ENCODE peak calls at places on chromosomes 4 and X, in four cellular contexts. F is astrocyte, P is HL-60, D is choroid plexus epithelial cell. L is an unnamed sample.
A peak's percentile ranks its signal among the peaks of the same experiment; 100 is the strongest.

GRCh38 chr4:184804621-184805020 is 21.1 kb downstream of the ACSL1 start:
- DNase-seq in F (no peak), P (no peak), D (no peak), L (no peak)

GRCh38 chr4:76539979-76540378 is 105.0 kb downstream of the SHROOM3 start:
- DNase-seq in F (peak; percentile 84), P (no peak), D (peak; percentile 36), L (no peak)

GRCh38 chrX:115400960-115401359 is 111.4 kb downstream of the LUZP4 start:
- DNase-seq in F (no peak), P (no peak), D (no peak), L (no peak)

GRCh38 chr4:153112071-153112460 is 92.2 kb upstream of the TRIM2 start:
- DNase-seq in F (no peak), P (no peak), D (no peak), L (no peak)

GRCh38 chr4:178712486-178712885 is 1270.2 kb upstream of the AGA start:
- DNase-seq in F (no peak), P (no peak), D (no peak), L (no peak)

GRCh38 chr4:26574563-26574962 is 9.3 kb upstream of the TBC1D19 start:
- DNase-seq in F (no peak), P (no peak), D (no peak), L (no peak)

GRCh38 chrX:104284407-104285000 is 29.8 kb upstream of the ESX1 start:
- DNase-seq in F (peak; percentile 69), P (no peak), D (no peak), L (peak; percentile 24)

GRCh38 chr4:168564024-168564423 is 67.2 kb downstream of the PALLD start:
- DNase-seq in F (no peak), P (no peak), D (no peak), L (no peak)

GRCh38 chrX:130108647-130109428 is 1.5 kb downstream of the ELF4 start:
- DNase-seq in F (no peak), P (no peak), D (no peak), L (no peak)

GRCh38 chr4:47863486-47863885 is 25.6 kb upstream of the CORIN start:
- DNase-seq in F (peak; percentile 15), P (no peak), D (no peak), L (no peak)

GRCh38 chr4:109164011-109164410 is 138.4 kb downstream of the COL25A1 start:
- DNase-seq in F (peak; percentile 61), P (no peak), D (peak; percentile 68), L (no peak)

GRCh38 chrX:48532201-48532600 is 7.3 kb upstream of the TBC1D25 start:
- DNase-seq in F (no peak), P (no peak), D (no peak), L (no peak)

GRCh38 chr4:70544279-70544870 is 26.0 kb downstream of the AMTN start:
- DNase-seq in F (no peak), P (no peak), D (peak; percentile 56), L (no peak)

GRCh38 chr4:16875487-16875886 is 23.0 kb downstream of the LDB2 start:
- DNase-seq in F (peak; percentile 96), P (no peak), D (peak; percentile 94), L (peak; percentile 81)

GRCh38 chrX:84187501-84188319 is at the start of gene RPS6KA6:
- DNase-seq in F (peak; percentile 22), P (no peak), D (peak; percentile 7), L (no peak)

GRCh38 chr4:48483006-48483776 is at the start of gene SLC10A4:
- DNase-seq in F (no peak), P (no peak), D (no peak), L (no peak)

GRCh38 chr4:7095611-7096155 is 27.8 kb upstream of the GRPEL1 start:
- DNase-seq in F (no peak), P (no peak), D (no peak), L (no peak)

GRCh38 chrX:87961471-87961870 is 443.9 kb downstream of the KLHL4 start:
- DNase-seq in F (no peak), P (no peak), D (no peak), L (no peak)

GRCh38 chrX:103236296-103236695 is 18.7 kb downstream of the TCEAL8 start:
- DNase-seq in F (no peak), P (no peak), D (no peak), L (no peak)

GRCh38 chrX:77785400-77785745 is 643 bp downstream of the ATRX start:
- DNase-seq in F (no peak), P (no peak), D (peak; percentile 23), L (no peak)

GRCh38 chr4:127209580-127210095 is 423.1 kb upstream of the INTU start:
- DNase-seq in F (no peak), P (no peak), D (no peak), L (no peak)

GRCh38 chr4:59612235-59612634 is 1587.9 kb upstream of the ADGRL3 start:
- DNase-seq in F (peak; percentile 72), P (no peak), D (peak; percentile 90), L (peak; percentile 41)

GRCh38 chr4:183434264-183435045 is 10.0 kb upstream of the CDKN2AIP start:
- DNase-seq in F (no peak), P (no peak), D (no peak), L (no peak)

GRCh38 chr4:41146716-41147506 is 67.4 kb downstream of the APBB2 start:
- DNase-seq in F (peak; percentile 76), P (no peak), D (no peak), L (no peak)

GRCh38 chr4:98577956-98578355 is 80.5 kb downstream of the TSPAN5 start:
- DNase-seq in F (peak; percentile 51), P (no peak), D (no peak), L (no peak)

GRCh38 chr4:175385797-175386196 is 426.3 kb downstream of the GPM6A start:
- DNase-seq in F (no peak), P (no peak), D (peak; percentile 36), L (no peak)

DNA sequence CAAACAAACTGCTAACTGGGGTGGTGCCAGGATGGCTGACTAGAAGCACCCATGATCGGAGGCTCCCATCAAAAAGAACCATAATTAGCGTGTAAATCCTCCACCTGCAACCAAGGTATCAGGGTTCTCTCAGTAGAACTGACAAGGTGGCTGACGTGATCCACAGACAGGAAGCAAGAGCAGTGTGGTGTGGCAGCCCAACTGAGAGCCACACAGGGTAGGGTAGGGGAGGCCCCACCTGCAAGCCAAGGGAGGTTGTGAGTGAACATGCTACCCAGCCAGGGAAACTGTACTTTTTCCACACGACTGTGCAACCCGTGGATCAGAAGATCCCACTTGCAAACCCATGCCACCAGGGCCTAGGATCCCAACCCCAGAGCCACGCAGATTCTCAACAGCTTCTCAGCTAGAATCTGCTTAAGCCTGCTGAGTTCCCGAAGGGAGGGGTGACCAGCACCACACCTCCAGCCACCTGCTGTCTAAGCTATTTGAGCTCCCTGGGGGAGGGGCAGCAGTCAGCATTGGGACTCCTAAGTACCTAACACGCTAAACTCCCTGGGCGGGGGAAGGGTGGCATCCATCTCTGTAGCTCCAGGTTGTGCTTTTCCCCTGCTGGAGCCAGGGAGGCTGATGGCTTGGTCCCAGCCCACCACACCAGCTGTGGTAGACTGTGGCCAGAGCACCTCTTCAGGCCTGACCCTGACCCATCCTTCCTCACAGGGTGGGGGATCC is 425.1 kb downstream of the GPM6A start:
- DNase-seq in F (no peak), P (no peak), D (no peak), L (no peak)
- H3K4me3 ChIP-seq in F (no peak overlapping the region), P (no peak overlapping the region), D (no peak overlapping the region), L (no peak overlapping the region)

DNA sequence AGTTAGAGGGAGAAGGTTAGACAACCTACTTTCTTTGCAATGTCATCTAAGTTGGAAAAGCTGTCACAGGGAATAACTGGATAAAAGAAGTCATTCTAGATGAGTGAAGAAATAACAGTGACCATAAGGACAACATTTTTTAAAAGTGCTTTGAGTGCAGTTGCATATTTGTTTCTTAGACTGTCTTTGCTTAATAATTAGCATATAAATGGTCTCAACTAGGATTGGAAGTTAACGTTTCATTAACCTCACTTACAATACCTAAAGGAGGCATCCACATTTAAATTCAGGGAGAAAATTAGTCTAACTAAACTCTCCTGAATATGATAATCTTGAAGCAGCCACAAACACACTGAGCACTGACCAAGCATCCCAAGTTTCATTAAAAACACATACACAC is 780.8 kb downstream of the PCDH18 start:
- DNase-seq in F (no peak), P (no peak), D (no peak), L (no peak)
- H3K4me3 ChIP-seq in F (no peak overlapping the region), P (no peak overlapping the region), D (no peak overlapping the region), L (no peak overlapping the region)

GRCh38 chrX:11053351-11053750 is 57.8 kb upstream of the HCCS start:
- DNase-seq in F (no peak), P (no peak), D (no peak), L (no peak)
- H3K4me3 ChIP-seq in F (no peak overlapping the region), P (no peak overlapping the region), D (no peak overlapping the region), L (no peak overlapping the region)

GRCh38 chrX:30307466-30307865 is 1.7 kb downstream of the NR0B1 start:
- DNase-seq in F (no peak), P (no peak), D (no peak), L (no peak)
- H3K4me3 ChIP-seq in F (no peak overlapping the region), P (no peak overlapping the region), D (no peak overlapping the region), L (no peak overlapping the region)

DNA sequence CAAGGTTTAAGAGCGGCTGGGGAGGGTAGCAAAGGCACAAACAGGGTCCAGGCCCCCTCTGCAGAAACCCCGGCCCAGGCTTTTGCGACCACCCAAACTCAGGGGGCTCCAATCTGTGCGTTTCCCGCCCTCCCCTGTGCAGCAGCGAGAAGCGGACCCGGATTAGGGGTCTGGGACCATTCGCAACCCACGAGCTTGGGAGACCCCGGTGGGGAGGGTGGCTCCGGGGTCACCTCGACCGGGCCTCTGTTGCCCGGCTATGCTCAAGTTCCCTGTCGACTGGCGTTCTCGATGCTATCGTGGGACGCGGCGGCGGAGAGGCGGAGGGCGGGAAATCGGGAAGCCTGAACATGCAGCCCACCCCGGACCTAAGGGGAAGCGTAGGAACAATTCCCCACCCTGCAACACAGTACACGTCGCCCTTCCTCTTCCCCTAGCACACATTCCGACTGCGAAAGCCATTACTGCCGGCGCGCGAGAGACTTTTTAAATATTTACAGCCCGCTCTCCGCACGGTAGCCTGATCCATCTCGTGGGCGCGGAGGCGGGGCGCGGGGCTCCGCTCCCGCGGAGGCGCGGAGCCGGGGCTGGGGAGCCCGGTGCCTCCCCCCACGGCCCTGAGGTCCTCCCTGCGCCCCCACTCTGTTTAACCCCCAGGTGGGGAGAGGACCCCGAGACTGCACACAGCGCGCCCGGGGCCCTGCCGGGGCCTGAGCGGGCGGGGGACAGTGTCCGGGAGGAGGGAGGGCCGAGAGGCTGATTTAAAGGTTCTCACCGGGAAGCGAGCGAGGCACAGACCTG is 48.1 kb upstream of the BCOR start:
- DNase-seq in F (no peak), P (no peak), D (no peak), L (no peak)
- H3K4me3 ChIP-seq in F (peak overlapping the region; percentile 57), P (peak overlapping the region; percentile 40), D (peak overlapping the region; percentile 54), L (peak overlapping the region; percentile 50)

DNA sequence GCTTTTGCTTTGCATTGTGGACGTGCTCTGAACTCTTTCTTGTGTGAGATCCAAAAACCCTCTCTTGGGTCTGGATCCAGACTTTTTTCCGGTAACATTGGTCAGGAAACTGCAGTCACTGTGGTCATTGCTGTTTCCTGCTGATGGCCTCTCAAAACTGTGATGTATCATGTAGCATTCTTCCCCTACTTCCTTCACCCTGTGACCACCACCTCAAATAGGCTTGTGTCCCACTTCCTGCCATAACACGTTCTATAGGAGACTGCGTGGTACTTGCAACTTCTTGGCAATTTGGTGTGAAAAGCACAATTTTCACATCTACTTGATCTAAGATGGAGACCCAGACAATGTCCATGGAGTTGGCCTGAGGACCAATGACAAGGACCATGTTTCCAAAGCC is 4.8 kb downstream of the CXCL2 start:
- DNase-seq in F (no peak), P (no peak), D (no peak), L (no peak)
- H3K4me3 ChIP-seq in F (no peak overlapping the region), P (no peak overlapping the region), D (no peak overlapping the region), L (no peak overlapping the region)

L was measured in skeletal muscle cell.